ENCODE peak calls at places on chromosomes 12 and 14, in six cellular contexts. E, Z, C, R, O and I are unnamed samples.

GRCh38 chr12:107591095-107591375 is 94.6 kb upstream of the PWP1 start:
- DNase-seq in E (no peak), C (peak; percentile 84), O (no peak), R (no peak), Z (no peak), I (no peak)

GRCh38 chr14:44887596-44887955 is 74.2 kb downstream of the KLHL28 start:
- DNase-seq in O (no peak), C (no peak), E (no peak), Z (no peak), R (no peak), I (no peak)

GRCh38 chr12:31954925-31955678 is 4.1 kb upstream of the RESF1 start:
- DNase-seq in O (no peak), C (no peak), Z (no peak), E (no peak), R (no peak), I (no peak)

GRCh38 chr12:2613674-2614073 is 181.1 kb upstream of the FKBP4 start:
- DNase-seq in C (peak; percentile 98), O (no peak), E (no peak), R (peak; percentile 2), Z (no peak), I (no peak)

GRCh38 chr12:1800646-1801284 is 19.6 kb upstream of the LRTM2 start:
- DNase-seq in E (no peak), O (no peak), C (no peak), R (no peak), Z (no peak), I (no peak)

GRCh38 chr14:23828001-23828400 is 125.6 kb upstream of the DHRS4 start:
- DNase-seq in O (no peak), E (no peak), C (no peak), Z (no peak), R (no peak), I (no peak)

GRCh38 chr14:22878271-22879246 is 4.5 kb upstream of the REM2 start:
- DNase-seq in Z (no peak), E (no peak), R (no peak), O (no peak), C (no peak), I (no peak)

GRCh38 chr14:52080817-52081755 is 12.2 kb upstream of the NID2 start:
- DNase-seq in R (no peak), O (no peak), E (no peak), C (peak; percentile 96), Z (no peak), I (no peak)

GRCh38 chr12:1413930-1414329 is 180.5 kb downstream of the FBXL14 start:
- DNase-seq in O (no peak), C (no peak), R (no peak), E (no peak), Z (no peak), I (no peak)

GRCh38 chr12:52826611-52827498 is 7.3 kb downstream of the KRT79 start:
- DNase-seq in C (peak; percentile 33), O (no peak), E (no peak), R (no peak), Z (no peak), I (no peak)

GRCh38 chr14:30339311-30339901 is 219.6 kb upstream of the G2E3 start:
- DNase-seq in E (no peak), O (no peak), Z (no peak), R (no peak), C (no peak), I (no peak)

GRCh38 chr14:50012644-50013043 is 103.7 kb downstream of the VCPKMT start:
- DNase-seq in O (no peak), R (no peak), Z (no peak), E (no peak), C (peak; percentile 62), I (no peak)

GRCh38 chr12:77161944-77162343 is 96.6 kb upstream of the E2F7 start:
- DNase-seq in R (no peak), O (no peak), C (no peak), Z (no peak), E (no peak), I (no peak)

GRCh38 chr14:99937475-99938244 is 127.6 kb upstream of the EVL start:
- DNase-seq in E (no peak), O (no peak), C (no peak), Z (no peak), R (no peak), I (no peak)

GRCh38 chr12:100127766-100128508 is 14.7 kb downstream of the BLTP3B start:
- DNase-seq in Z (no peak), E (no peak), O (no peak), R (no peak), C (peak; percentile 53), I (no peak)

GRCh38 chr12:55172686-55173085 is 46.5 kb downstream of the OR9K2 start:
- DNase-seq in R (no peak), O (no peak), Z (no peak), E (no peak), C (no peak), I (no peak)

GRCh38 chr14:75306917-75307699 is 28.5 kb downstream of the FOS start:
- DNase-seq in R (no peak), O (no peak), Z (no peak), C (no peak), E (no peak), I (peak; percentile 40)

GRCh38 chr12:59425798-59426197 is 170.0 kb upstream of the SLC16A7 start:
- DNase-seq in E (no peak), Z (no peak), O (no peak), R (no peak), C (no peak), I (no peak)

GRCh38 chr12:54160807-54161480 is 27.8 kb downstream of the SMUG1 start:
- DNase-seq in C (no peak), R (no peak), O (no peak), Z (no peak), E (no peak), I (no peak)

GRCh38 chr14:21300892-21301291 is 21.0 kb downstream of the RPGRIP1 start:
- DNase-seq in Z (peak; percentile 12), R (no peak), C (peak; percentile 11), O (no peak), E (peak; percentile 58), I (peak; percentile 42)

GRCh38 chr12:95322335-95322734 is 104.7 kb downstream of the VEZT start:
- DNase-seq in R (no peak), Z (no peak), C (peak; percentile 40), E (no peak), O (no peak), I (no peak)

GRCh38 chr14:35366048-35366428 is 38.5 kb downstream of the NFKBIA start:
- DNase-seq in C (peak; percentile 72), Z (no peak), R (no peak), E (no peak), O (no peak), I (no peak)

GRCh38 chr12:131695968-131696367 is 14.9 kb upstream of the SFSWAP start:
- DNase-seq in O (no peak), E (no peak), R (no peak), Z (no peak), C (no peak), I (no peak)